ENCODE peak calls at places on chromosomes 13 and 19, in ten cellular contexts. P is tibial nerve, U is suprapubic skin, Y is fibroblast of pulmonary artery, F is left lung, R is uterus, K is colonic mucosa, L is choroid plexus epithelial cell, D is AG10803, N is HCT116. Z is an unnamed sample.

GRCh38 chr19:48997972-48998371 is 4.3 kb downstream of the RUVBL2 start:
- DNase-seq in P (no peak), U (no peak), Y (peak; percentile 63), F (no peak), R (no peak), K (peak; percentile 76), L (peak; percentile 75), D (peak; percentile 49), N (peak; percentile 62), Z (peak; percentile 46)

GRCh38 chr19:9149976-9150375 is 9.8 kb downstream of the ZNF317 start:
- DNase-seq in P (no peak), U (no peak), Y (no peak), F (no peak), R (no peak), K (no peak), L (no peak), D (no peak), N (no peak), Z (no peak)

GRCh38 chr13:39603424-39603947 is 493 bp upstream of the LHFPL6 start:
- DNase-seq in P (no peak), U (no peak), Y (peak; percentile 29), F (no peak), R (peak; percentile 39), K (no peak), L (peak; percentile 39), D (peak; percentile 29), N (no peak), Z (peak; percentile 35)

GRCh38 chr19:48565090-48565489 is 13.1 kb downstream of the SULT2B1 start:
- DNase-seq in P (no peak), U (no peak), Y (peak; percentile 26), F (no peak), R (no peak), K (no peak), L (peak; percentile 45), D (peak; percentile 60), N (no peak), Z (no peak)

GRCh38 chr13:78675112-78675511 is 16.2 kb upstream of the OBI1 start:
- DNase-seq in P (no peak), U (no peak), Y (no peak), F (no peak), R (no peak), K (no peak), L (no peak), D (no peak), N (no peak), Z (no peak)

GRCh38 chr13:39364797-39365468 is 238.1 kb downstream of the LHFPL6 start:
- DNase-seq in P (no peak), U (no peak), Y (no peak), F (no peak), R (no peak), K (no peak), L (peak; percentile 57), D (peak; percentile 43), N (peak; percentile 0), Z (peak; percentile 38)

GRCh38 chr13:35766663-35767062 is 290.2 kb upstream of the MAB21L1 start:
- DNase-seq in P (no peak), U (no peak), Y (no peak), F (no peak), R (no peak), K (no peak), L (no peak), D (no peak), N (no peak), Z (no peak)

GRCh38 chr19:18514800-18515682 is 6.8 kb downstream of the ELL start:
- DNase-seq in P (peak; percentile 39), U (no peak), Y (peak; percentile 90), F (peak; percentile 86), R (peak; percentile 50), K (peak; percentile 71), L (peak; percentile 93), D (peak; percentile 31), N (no peak), Z (no peak)

GRCh38 chr13:85286081-85286480 is 513.1 kb downstream of the SLITRK6 start:
- DNase-seq in P (no peak), U (no peak), Y (peak; percentile 37), F (no peak), R (no peak), K (no peak), L (no peak), D (no peak), N (no peak), Z (peak; percentile 14)

GRCh38 chr19:39518975-39519374 is 4.0 kb downstream of the SELENOV start:
- DNase-seq in P (no peak), U (no peak), Y (no peak), F (no peak), R (no peak), K (no peak), L (no peak), D (no peak), N (no peak), Z (no peak)

GRCh38 chr13:41007359-41008118 is 11.6 kb downstream of the ELF1 start:
- DNase-seq in P (no peak), U (no peak), Y (no peak), F (no peak), R (no peak), K (no peak), L (peak; percentile 36), D (peak; percentile 65), N (no peak), Z (no peak)

GRCh38 chr13:45365558-45365885 is 24.5 kb upstream of the TPT1 start:
- DNase-seq in P (no peak), U (no peak), Y (no peak), F (no peak), R (no peak), K (no peak), L (no peak), D (no peak), N (no peak), Z (no peak)

GRCh38 chr13:45367995-45368394 is 27.0 kb upstream of the TPT1 start:
- DNase-seq in P (no peak), U (no peak), Y (no peak), F (no peak), R (no peak), K (no peak), L (no peak), D (no peak), N (no peak), Z (no peak)

GRCh38 chr13:45368571-45368970 is 27.6 kb upstream of the TPT1 start:
- DNase-seq in P (no peak), U (no peak), Y (no peak), F (no peak), R (no peak), K (no peak), L (no peak), D (no peak), N (no peak), Z (no peak)

GRCh38 chr13:45369116-45369515 is 28.1 kb upstream of the TPT1 start:
- DNase-seq in P (no peak), U (no peak), Y (no peak), F (no peak), R (no peak), K (no peak), L (no peak), D (no peak), N (no peak), Z (no peak)

GRCh38 chr13:45367358-45367757 is 26.4 kb upstream of the TPT1 start:
- DNase-seq in P (no peak), U (no peak), Y (peak; percentile 79), F (peak; percentile 77), R (peak; percentile 32), K (peak; percentile 82), L (peak; percentile 80), D (peak; percentile 78), N (peak; percentile 95), Z (peak; percentile 84)
- TF ChIP-seq CTCF in P (no peak), U (no peak), Y (no peak), F (no peak), R (no peak), K (no peak), L (no peak), D (no peak), N (no peak), Z (no peak)

GRCh38 chr19:12527034-12527836 is 24.0 kb downstream of the ZNF564 start:
- DNase-seq in P (no peak), U (no peak), Y (peak; percentile 55), F (no peak), R (no peak), K (no peak), L (peak; percentile 60), D (peak; percentile 26), N (no peak), Z (peak; percentile 36)
- H3K4me3 ChIP-seq in P (no peak overlapping the region), U (no peak overlapping the region), Y (no peak overlapping the region), F (no peak overlapping the region), R (no peak overlapping the region), K (no peak overlapping the region), L (no peak overlapping the region), D (no peak overlapping the region), N (no peak overlapping the region), Z (no peak overlapping the region)

GRCh38 chr13:32538234-32538620 is 368 bp downstream of the N4BP2L2 start:
- DNase-seq in P (no peak), U (no peak), Y (peak; percentile 43), F (peak; percentile 56), R (no peak), K (no peak), L (peak; percentile 61), D (peak; percentile 41), N (no peak), Z (no peak)

GRCh38 chr13:32537580-32538233 is 888 bp downstream of the N4BP2L2 start:
- DNase-seq in P (peak; percentile 23), U (no peak), Y (peak; percentile 19), F (peak; percentile 50), R (peak; percentile 29), K (peak; percentile 42), L (peak; percentile 28), D (peak; percentile 24), N (peak; percentile 6), Z (peak; percentile 26)

GRCh38 chr13:32535140-32535539 is 3.5 kb downstream of the N4BP2L2 start:
- DNase-seq in P (no peak), U (no peak), Y (no peak), F (no peak), R (no peak), K (no peak), L (no peak), D (no peak), N (no peak), Z (no peak)

GRCh38 chr13:32535748-32536147 is 2.8 kb downstream of the N4BP2L2 start:
- DNase-seq in P (no peak), U (no peak), Y (no peak), F (no peak), R (no peak), K (no peak), L (no peak), D (no peak), N (no peak), Z (no peak)

GRCh38 chr13:32538621-32539246 is at the start of gene N4BP2L2:
- DNase-seq in P (peak; percentile 93), U (peak; percentile 95), Y (peak; percentile 99), F (peak; percentile 97), R (peak; percentile 93), K (peak; percentile 96), L (peak; percentile 99), D (peak; percentile 98), N (peak; percentile 93), Z (peak; percentile 99)
- TF ChIP-seq CTCF in P (peak; percentile 44), U (no peak), Y (peak; percentile 39), F (no peak), R (peak; percentile 30), K (no peak), L (peak; percentile 61), D (peak; percentile 53), N (peak; percentile 10), Z (peak; percentile 45)

DNA sequence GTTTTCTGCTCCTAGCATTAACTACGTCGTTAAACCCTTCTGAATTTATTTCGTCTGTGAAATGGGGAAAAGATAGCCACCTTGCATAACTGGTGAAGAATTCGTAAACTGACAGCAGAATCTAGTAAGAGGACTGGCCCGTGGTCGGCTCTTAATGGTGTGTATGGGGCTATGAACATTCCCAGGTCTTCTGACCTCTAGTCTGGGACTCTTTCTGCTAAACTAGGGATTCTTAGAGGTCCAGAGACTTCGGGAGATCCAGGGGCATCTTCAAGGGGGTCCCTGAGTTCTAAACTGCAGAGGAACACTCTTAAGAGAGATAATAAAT is 231.1 kb upstream of the SERP2 start:
- DNase-seq in P (peak; percentile 17), U (no peak), Y (no peak), F (no peak), R (no peak), K (peak; percentile 32), L (no peak), D (no peak), N (no peak), Z (no peak)
- H3K4me3 ChIP-seq in P (peak overlapping the region; percentile 46), U (peak overlapping the region; percentile 60), Y (peak overlapping the region; percentile 62), F (peak overlapping the region; percentile 31), R (peak overlapping the region; percentile 56), K (peak overlapping the region; percentile 39), L (peak overlapping the region; percentile 63), D (peak overlapping the region; percentile 62), N (peak overlapping the region; percentile 58), Z (peak overlapping the region; percentile 71)